ENCODE peak calls at places on chromosomes 1 and 21, in six cellular contexts. One of them, this sample, is unnamed.
A peak's percentile ranks its signal among the peaks of the same experiment; 100 is the strongest.

GRCh38 chr1:60133848-60134247 is 60.3 kb upstream of the C1orf87 start:
- DNase-seq in neuronal stem cell: no peak
- DNase-seq in IMR-90: peak; percentile 35
- DNase-seq in H1: no peak
- DNase-seq in trophoblast cell: no peak
- DNase-seq in H9: no peak
- DNase-seq in this sample: peak; percentile 5

GRCh38 chr1:169570172-169570574 is 16.1 kb downstream of the F5 start:
- DNase-seq in neuronal stem cell: no peak
- DNase-seq in H1: no peak
- DNase-seq in H9: no peak
- DNase-seq in IMR-90: no peak
- DNase-seq in trophoblast cell: no peak
- DNase-seq in this sample: no peak

GRCh38 chr21:37636152-37636860 is 269.7 kb downstream of the DYRK1A start:
- DNase-seq in neuronal stem cell: no peak
- DNase-seq in IMR-90: peak; percentile 76
- DNase-seq in trophoblast cell: no peak
- DNase-seq in H1: no peak
- DNase-seq in H9: no peak
- DNase-seq in this sample: peak; percentile 86

GRCh38 chr1:51736702-51737101 is 119.8 kb downstream of the OSBPL9 start:
- DNase-seq in trophoblast cell: no peak
- DNase-seq in IMR-90: peak; percentile 77
- DNase-seq in H1: no peak
- DNase-seq in H9: no peak
- DNase-seq in neuronal stem cell: no peak
- DNase-seq in this sample: peak; percentile 50

GRCh38 chr1:96238426-96238825 is 483.2 kb upstream of the PTBP2 start:
- DNase-seq in neuronal stem cell: no peak
- DNase-seq in H1: no peak
- DNase-seq in trophoblast cell: no peak
- DNase-seq in H9: no peak
- DNase-seq in IMR-90: no peak
- DNase-seq in this sample: peak; percentile 10

GRCh38 chr1:38915352-38915948 is 26.2 kb downstream of the RHBDL2 start:
- DNase-seq in IMR-90: peak; percentile 60
- DNase-seq in neuronal stem cell: no peak
- DNase-seq in trophoblast cell: peak; percentile 38
- DNase-seq in H1: no peak
- DNase-seq in H9: no peak
- DNase-seq in this sample: peak; percentile 19

GRCh38 chr1:44390277-44390676 is 14.8 kb upstream of the RNF220 start:
- DNase-seq in H9: no peak
- DNase-seq in trophoblast cell: no peak
- DNase-seq in H1: no peak
- DNase-seq in neuronal stem cell: no peak
- DNase-seq in IMR-90: peak; percentile 85
- DNase-seq in this sample: peak; percentile 92

GRCh38 chr1:109395602-109396512 is 1.9 kb downstream of the SORT1 start:
- DNase-seq in trophoblast cell: peak; percentile 2
- DNase-seq in H1: no peak
- DNase-seq in IMR-90: peak; percentile 65
- DNase-seq in H9: no peak
- DNase-seq in neuronal stem cell: no peak
- DNase-seq in this sample: peak; percentile 50

GRCh38 chr21:29403922-29404538 is 105.3 kb downstream of the BACH1 start:
- DNase-seq in H9: no peak
- DNase-seq in trophoblast cell: no peak
- DNase-seq in IMR-90: no peak
- DNase-seq in H1: no peak
- DNase-seq in neuronal stem cell: no peak
- DNase-seq in this sample: no peak

GRCh38 chr1:107867422-107867821 is 97.6 kb downstream of the VAV3 start:
- DNase-seq in IMR-90: no peak
- DNase-seq in H1: peak; percentile 67
- DNase-seq in trophoblast cell: no peak
- DNase-seq in H9: peak; percentile 88
- DNase-seq in neuronal stem cell: peak; percentile 23
- DNase-seq in this sample: no peak

GRCh38 chr1:221097479-221098281 is 218.4 kb downstream of the HLX start:
- DNase-seq in H9: no peak
- DNase-seq in neuronal stem cell: no peak
- DNase-seq in H1: no peak
- DNase-seq in IMR-90: peak; percentile 88
- DNase-seq in trophoblast cell: peak; percentile 80
- DNase-seq in this sample: peak; percentile 99

GRCh38 chr1:98315309-98315708 is 346.2 kb upstream of the SNX7 start:
- DNase-seq in trophoblast cell: no peak
- DNase-seq in H9: no peak
- DNase-seq in neuronal stem cell: no peak
- DNase-seq in IMR-90: peak; percentile 81
- DNase-seq in H1: no peak
- DNase-seq in this sample: peak; percentile 49

GRCh38 chr1:116855788-116856187 is 53.9 kb upstream of the PTGFRN start:
- DNase-seq in IMR-90: peak; percentile 39
- DNase-seq in H1: no peak
- DNase-seq in neuronal stem cell: no peak
- DNase-seq in H9: no peak
- DNase-seq in trophoblast cell: no peak
- DNase-seq in this sample: no peak

GRCh38 chr1:42860339-42861013 is 14.1 kb downstream of the ZNF691 start:
- DNase-seq in H1: no peak
- DNase-seq in trophoblast cell: peak; percentile 64
- DNase-seq in neuronal stem cell: no peak
- DNase-seq in H9: no peak
- DNase-seq in IMR-90: no peak
- DNase-seq in this sample: no peak

GRCh38 chr1:117886101-117886795 is 43.2 kb downstream of the GDAP2 start:
- DNase-seq in H1: no peak
- DNase-seq in trophoblast cell: no peak
- DNase-seq in H9: no peak
- DNase-seq in IMR-90: peak; percentile 77
- DNase-seq in neuronal stem cell: no peak
- DNase-seq in this sample: peak; percentile 4

DNA sequence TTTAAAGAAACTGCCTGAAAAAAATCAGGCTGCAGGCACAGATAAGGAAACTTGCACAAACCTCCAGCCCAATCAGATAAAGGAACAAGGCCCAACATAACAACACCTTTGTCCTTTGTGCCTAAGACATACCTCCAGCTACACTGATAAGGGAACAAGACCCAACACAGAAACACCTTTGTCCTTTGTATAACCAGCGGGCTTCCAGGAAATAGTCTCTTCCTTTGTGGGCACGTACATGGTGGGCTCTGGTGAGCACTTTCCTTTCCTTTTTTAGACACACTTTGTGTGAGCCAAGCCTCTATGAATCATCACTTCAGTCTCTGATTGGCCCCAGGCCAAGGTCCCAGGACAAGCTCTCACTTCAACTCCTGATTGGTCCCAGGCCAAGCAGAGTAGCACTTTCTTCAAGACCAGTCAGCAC is 23.6 kb downstream of the ZNF670 start:
- DNase-seq in H9: no peak
- DNase-seq in H1: no peak
- DNase-seq in IMR-90: peak; percentile 28
- DNase-seq in neuronal stem cell: no peak
- DNase-seq in trophoblast cell: no peak
- DNase-seq in this sample: peak; percentile 8
- H3K9me3 ChIP-seq in H9: peaks cover 32% of the 10 kb centered on the region
- H3K9me3 ChIP-seq in H1: peaks cover 44% of the 10 kb centered on the region
- H3K9me3 ChIP-seq in IMR-90: peaks cover 30% of the 10 kb centered on the region
- H3K9me3 ChIP-seq in neuronal stem cell: peaks cover 27% of the 10 kb centered on the region
- H3K9me3 ChIP-seq in trophoblast cell: peaks cover 13% of the 10 kb centered on the region
- H3K9me3 ChIP-seq in this sample: peaks cover 81% of the 10 kb centered on the region

DNA sequence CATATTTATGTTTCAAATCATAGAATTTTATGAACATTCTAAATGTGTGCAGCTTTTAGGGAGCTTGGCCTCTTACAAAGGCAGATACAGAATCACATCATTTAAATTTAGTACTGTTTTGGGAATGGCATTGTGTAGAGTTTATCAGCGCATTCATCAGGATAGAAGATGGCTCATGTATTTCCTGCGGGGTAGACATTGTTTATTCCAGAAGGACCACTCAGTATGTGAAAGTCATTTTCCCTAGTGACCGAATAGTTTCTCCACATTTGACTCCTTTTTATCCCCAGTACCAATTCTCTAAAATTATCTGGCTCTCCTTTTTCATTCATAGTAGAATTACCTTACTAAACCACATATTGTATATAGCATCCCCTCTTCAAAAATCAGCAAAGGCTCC is 981.9 kb upstream of the ADGRL4 start:
- DNase-seq in IMR-90: no peak
- DNase-seq in trophoblast cell: no peak
- DNase-seq in neuronal stem cell: no peak
- DNase-seq in H1: no peak
- DNase-seq in H9: no peak
- DNase-seq in this sample: no peak
- H3K14ac ChIP-seq in IMR-90: no peak overlapping the region
- H3K14ac ChIP-seq in trophoblast cell: no peak overlapping the region
- H3K14ac ChIP-seq in neuronal stem cell: no peak overlapping the region
- H3K14ac ChIP-seq in H1: no peak overlapping the region
- H3K14ac ChIP-seq in H9: no peak overlapping the region
- H3K14ac ChIP-seq in this sample: no peak overlapping the region

GRCh38 chr21:10425856-10426255 is 95.5 kb upstream of the TPTE start:
- DNase-seq in trophoblast cell: no peak
- DNase-seq in IMR-90: no peak
- DNase-seq in H9: no peak
- DNase-seq in H1: no peak
- DNase-seq in neuronal stem cell: no peak
- DNase-seq in this sample: no peak
- H3K9me3 ChIP-seq in trophoblast cell: peaks cover 32% of the 10 kb centered on the region
- H3K9me3 ChIP-seq in IMR-90: peaks cover 41% of the 10 kb centered on the region
- H3K9me3 ChIP-seq in H9: peaks cover 96% of the 10 kb centered on the region
- H3K9me3 ChIP-seq in H1: peaks cover 82% of the 10 kb centered on the region
- H3K9me3 ChIP-seq in neuronal stem cell: peaks cover 21% of the 10 kb centered on the region
- H3K9me3 ChIP-seq in this sample: peaks cover 55% of the 10 kb centered on the region

GRCh38 chr1:3908886-3909517 is 8.9 kb upstream of the C1orf174 start:
- DNase-seq in trophoblast cell: no peak
- DNase-seq in H1: no peak
- DNase-seq in IMR-90: no peak
- DNase-seq in H9: no peak
- DNase-seq in neuronal stem cell: no peak
- DNase-seq in this sample: no peak
- H3K14ac ChIP-seq in trophoblast cell: no peak overlapping the region
- H3K14ac ChIP-seq in H1: no peak overlapping the region
- H3K14ac ChIP-seq in IMR-90: no peak overlapping the region
- H3K14ac ChIP-seq in H9: no peak overlapping the region
- H3K14ac ChIP-seq in neuronal stem cell: peak overlapping the region; percentile 17
- H3K14ac ChIP-seq in this sample: no peak overlapping the region

This sample was measured in mesenchymal stem cell.